ENCODE peak calls at places on chromosome 1, in eight cellular contexts. One of them, this sample, is unnamed. For H3K4me1, the result is how much of the 10 kb centered on the place peaks cover.

GRCh38 chr1:32151319-32151787 is 28.1 kb upstream of the TXLNA start:
- DNase-seq in tibial nerve: no peak
- DNase-seq in neuronal stem cell: no peak
- DNase-seq in DND-41: no peak
- DNase-seq in ovary: no peak
- DNase-seq in CD8-positive, alpha-beta T cell: no peak
- DNase-seq in body of pancreas: no peak
- DNase-seq in cardiac muscle cell: peak
- DNase-seq in this sample: peak

GRCh38 chr1:34199927-34200326 is 23.2 kb downstream of the C1orf94 start:
- DNase-seq in neuronal stem cell: no peak
- DNase-seq in cardiac muscle cell: no peak
- DNase-seq in tibial nerve: no peak
- DNase-seq in body of pancreas: no peak
- DNase-seq in DND-41: no peak
- DNase-seq in CD8-positive, alpha-beta T cell: no peak
- DNase-seq in ovary: no peak
- DNase-seq in this sample: no peak

GRCh38 chr1:117396074-117396473 is 28.8 kb downstream of the MAN1A2 start:
- DNase-seq in cardiac muscle cell: no peak
- DNase-seq in DND-41: no peak
- DNase-seq in tibial nerve: no peak
- DNase-seq in body of pancreas: no peak
- DNase-seq in CD8-positive, alpha-beta T cell: no peak
- DNase-seq in ovary: no peak
- DNase-seq in neuronal stem cell: no peak
- DNase-seq in this sample: no peak

GRCh38 chr1:223230161-223230881 is 87.3 kb upstream of the TLR5 start:
- DNase-seq in cardiac muscle cell: no peak
- DNase-seq in CD8-positive, alpha-beta T cell: peak
- DNase-seq in neuronal stem cell: no peak
- DNase-seq in tibial nerve: no peak
- DNase-seq in DND-41: peak
- DNase-seq in body of pancreas: no peak
- DNase-seq in ovary: no peak
- DNase-seq in this sample: peak

GRCh38 chr1:8152731-8153702 is 126.9 kb upstream of the ERRFI1 start:
- DNase-seq in DND-41: peak
- DNase-seq in neuronal stem cell: no peak
- DNase-seq in tibial nerve: no peak
- DNase-seq in CD8-positive, alpha-beta T cell: peak
- DNase-seq in ovary: no peak
- DNase-seq in body of pancreas: no peak
- DNase-seq in cardiac muscle cell: no peak
- DNase-seq in this sample: no peak

GRCh38 chr1:155218854-155219591 is 10.5 kb downstream of the MTX1 start:
- DNase-seq in neuronal stem cell: no peak
- DNase-seq in ovary: no peak
- DNase-seq in cardiac muscle cell: peak
- DNase-seq in CD8-positive, alpha-beta T cell: no peak
- DNase-seq in body of pancreas: peak
- DNase-seq in DND-41: peak
- DNase-seq in tibial nerve: peak
- DNase-seq in this sample: peak

GRCh38 chr1:121586369-121587229 is 401.8 kb downstream of the SRGAP2C start:
- DNase-seq in DND-41: peak
- DNase-seq in ovary: no peak
- DNase-seq in body of pancreas: peak
- DNase-seq in CD8-positive, alpha-beta T cell: peak
- DNase-seq in cardiac muscle cell: no peak
- DNase-seq in tibial nerve: no peak
- DNase-seq in neuronal stem cell: no peak
- DNase-seq in this sample: no peak

GRCh38 chr1:170044187-170044586 is 30.3 kb downstream of the KIFAP3 start:
- DNase-seq in DND-41: no peak
- DNase-seq in neuronal stem cell: no peak
- DNase-seq in tibial nerve: no peak
- DNase-seq in CD8-positive, alpha-beta T cell: no peak
- DNase-seq in ovary: no peak
- DNase-seq in cardiac muscle cell: no peak
- DNase-seq in body of pancreas: no peak
- DNase-seq in this sample: no peak

GRCh38 chr1:104933846-104934245 is 1184.1 kb downstream of the AMY1C start:
- DNase-seq in DND-41: no peak
- DNase-seq in body of pancreas: no peak
- DNase-seq in ovary: no peak
- DNase-seq in neuronal stem cell: no peak
- DNase-seq in tibial nerve: no peak
- DNase-seq in CD8-positive, alpha-beta T cell: no peak
- DNase-seq in cardiac muscle cell: no peak
- DNase-seq in this sample: no peak

GRCh38 chr1:119372493-119373086 is 4.0 kb downstream of the HAO2 start:
- DNase-seq in ovary: no peak
- DNase-seq in DND-41: no peak
- DNase-seq in neuronal stem cell: peak
- DNase-seq in cardiac muscle cell: peak
- DNase-seq in tibial nerve: no peak
- DNase-seq in CD8-positive, alpha-beta T cell: no peak
- DNase-seq in body of pancreas: peak
- DNase-seq in this sample: no peak

DNA sequence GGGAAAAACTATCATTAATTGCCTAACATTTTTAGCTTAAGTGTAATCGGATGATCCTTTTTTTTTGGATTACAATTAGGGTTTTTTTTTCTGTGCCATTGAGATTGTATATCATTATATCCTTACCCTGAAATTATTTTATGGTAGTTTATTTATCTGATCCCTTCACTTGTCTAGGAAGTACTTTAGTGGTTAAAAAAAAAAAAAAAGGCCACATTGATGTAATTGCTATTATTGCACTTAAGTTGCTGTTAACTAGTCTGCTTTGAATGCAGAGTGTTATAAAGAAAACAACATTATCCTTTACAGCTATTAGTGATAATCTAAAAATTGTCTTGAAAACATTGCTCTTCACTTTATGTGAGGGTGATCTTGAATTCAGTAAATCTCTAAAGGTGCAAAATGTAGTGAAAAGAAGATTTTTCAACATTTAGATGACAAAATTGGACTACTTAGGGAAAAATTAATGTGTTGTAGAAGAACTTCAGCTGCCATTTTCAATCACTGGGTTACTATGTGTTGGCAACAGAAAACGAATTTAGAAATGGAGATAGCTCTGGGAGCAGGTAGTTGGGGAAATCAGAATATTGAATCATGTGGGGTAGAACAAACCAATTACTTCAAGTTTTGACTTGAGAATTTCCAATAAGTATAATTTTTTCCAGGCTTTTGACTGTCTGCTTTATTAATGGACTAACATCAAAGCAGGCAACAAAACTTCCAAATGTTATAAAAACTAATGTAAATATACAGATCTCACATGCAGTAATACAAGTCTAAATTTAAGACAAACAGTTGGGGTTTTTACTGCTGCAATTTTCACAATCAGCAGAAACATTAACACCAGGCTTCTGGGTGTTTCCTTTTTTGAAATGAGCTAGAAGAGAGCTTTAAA is 5.0 kb downstream of the ADGRL2 start:
- DNase-seq in ovary: no peak
- DNase-seq in tibial nerve: no peak
- DNase-seq in neuronal stem cell: no peak
- DNase-seq in cardiac muscle cell: no peak
- DNase-seq in body of pancreas: no peak
- DNase-seq in DND-41: no peak
- DNase-seq in CD8-positive, alpha-beta T cell: no peak
- DNase-seq in this sample: no peak
- H3K27ac ChIP-seq in ovary: no peak
- H3K27ac ChIP-seq in tibial nerve: no peak
- H3K27ac ChIP-seq in neuronal stem cell: no peak
- H3K27ac ChIP-seq in cardiac muscle cell: peak
- H3K27ac ChIP-seq in body of pancreas: no peak
- H3K27ac ChIP-seq in DND-41: no peak
- H3K27ac ChIP-seq in CD8-positive, alpha-beta T cell: no peak
- H3K27ac ChIP-seq in this sample: no peak

DNA sequence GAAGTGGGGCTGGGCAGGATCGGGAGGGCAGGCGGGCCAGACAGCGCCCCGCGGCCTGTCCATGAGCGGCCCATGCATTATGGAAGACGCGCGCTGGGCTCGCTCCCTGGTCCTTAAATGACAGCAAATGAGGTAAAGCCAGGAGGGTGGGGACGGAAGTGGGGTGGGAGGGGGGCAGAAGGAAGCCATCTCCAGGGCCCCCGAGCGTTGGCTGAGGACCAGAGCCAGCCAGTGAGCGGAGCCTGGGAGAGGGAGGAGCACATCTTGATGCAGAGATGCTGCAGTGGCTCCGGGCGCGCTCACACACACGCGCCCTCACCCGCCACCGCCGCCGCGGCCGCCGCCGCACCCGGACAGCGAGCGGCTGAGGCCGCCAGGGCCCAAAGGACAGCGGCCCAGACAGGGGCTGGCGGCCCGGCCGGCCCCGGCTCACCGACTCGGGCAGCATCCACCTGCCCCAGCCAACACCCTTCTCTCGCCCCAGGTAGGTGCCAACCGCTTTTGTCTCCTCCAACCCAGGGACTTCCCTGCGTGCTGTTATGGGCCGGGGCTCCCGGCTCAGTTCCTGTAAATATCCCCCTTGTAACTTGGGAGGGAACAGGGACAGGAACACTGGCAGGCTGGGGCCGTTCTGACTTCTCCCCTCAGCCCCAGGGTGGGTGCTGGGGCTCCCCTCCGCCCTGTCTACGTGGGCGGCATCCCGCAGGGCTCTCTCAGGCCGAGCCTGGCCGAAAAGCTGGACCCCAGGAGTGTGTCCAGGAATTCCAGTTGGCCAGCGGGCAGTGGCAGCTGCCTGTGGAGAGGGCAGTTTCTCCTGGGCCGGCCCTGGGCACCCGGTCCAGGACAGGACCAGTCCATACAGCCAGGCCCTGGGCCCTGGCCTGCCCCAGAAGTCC is at the start of gene CNTN2:
- DNase-seq in neuronal stem cell: no peak
- DNase-seq in ovary: no peak
- DNase-seq in cardiac muscle cell: peak
- DNase-seq in tibial nerve: no peak
- DNase-seq in DND-41: no peak
- DNase-seq in body of pancreas: no peak
- DNase-seq in CD8-positive, alpha-beta T cell: no peak
- DNase-seq in this sample: no peak
- H3K4me1 ChIP-seq in neuronal stem cell: under half
- H3K4me1 ChIP-seq in ovary: under half
- H3K4me1 ChIP-seq in cardiac muscle cell: under half
- H3K4me1 ChIP-seq in tibial nerve: under half
- H3K4me1 ChIP-seq in DND-41: under half
- H3K4me1 ChIP-seq in body of pancreas: under half
- H3K4me1 ChIP-seq in CD8-positive, alpha-beta T cell: under half
- H3K4me1 ChIP-seq in this sample: under half

DNA sequence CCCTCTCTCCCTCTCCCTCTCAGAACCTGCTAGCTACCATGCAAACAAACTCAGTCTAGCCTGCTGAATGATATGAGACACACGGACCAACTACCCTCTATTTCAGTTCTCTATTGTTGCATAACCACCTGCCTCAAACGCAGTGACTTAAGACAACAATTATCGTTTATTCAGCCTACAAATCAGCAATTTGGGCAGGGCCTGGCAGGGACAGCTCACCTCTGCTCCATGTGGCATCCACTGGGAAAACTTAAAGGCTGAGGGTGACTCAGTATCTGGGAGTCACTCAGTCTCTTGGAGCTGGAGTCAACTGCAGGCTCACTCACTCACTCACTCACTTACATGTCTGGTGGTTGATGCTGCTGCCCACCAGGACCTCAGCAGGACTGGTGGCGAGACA is 121.3 kb downstream of the SEC16B start:
- DNase-seq in CD8-positive, alpha-beta T cell: no peak
- DNase-seq in neuronal stem cell: no peak
- DNase-seq in tibial nerve: no peak
- DNase-seq in DND-41: no peak
- DNase-seq in body of pancreas: no peak
- DNase-seq in cardiac muscle cell: no peak
- DNase-seq in ovary: no peak
- DNase-seq in this sample: no peak
- H3K27ac ChIP-seq in CD8-positive, alpha-beta T cell: no peak
- H3K27ac ChIP-seq in neuronal stem cell: no peak
- H3K27ac ChIP-seq in tibial nerve: no peak
- H3K27ac ChIP-seq in DND-41: no peak
- H3K27ac ChIP-seq in body of pancreas: no peak
- H3K27ac ChIP-seq in cardiac muscle cell: no peak
- H3K27ac ChIP-seq in ovary: no peak
- H3K27ac ChIP-seq in this sample: no peak

GRCh38 chr1:80989455-80989854 is 811.3 kb upstream of the ADGRL2 start:
- DNase-seq in cardiac muscle cell: no peak
- DNase-seq in DND-41: no peak
- DNase-seq in CD8-positive, alpha-beta T cell: no peak
- DNase-seq in neuronal stem cell: no peak
- DNase-seq in tibial nerve: no peak
- DNase-seq in ovary: no peak
- DNase-seq in body of pancreas: no peak
- DNase-seq in this sample: no peak
- H3K4me1 ChIP-seq in cardiac muscle cell: under half
- H3K4me1 ChIP-seq in DND-41: under half
- H3K4me1 ChIP-seq in CD8-positive, alpha-beta T cell: under half
- H3K4me1 ChIP-seq in neuronal stem cell: under half
- H3K4me1 ChIP-seq in tibial nerve: under half
- H3K4me1 ChIP-seq in ovary: under half
- H3K4me1 ChIP-seq in body of pancreas: under half
- H3K4me1 ChIP-seq in this sample: under half

GRCh38 chr1:11058026-11058425 is 1.8 kb downstream of the SRM start:
- DNase-seq in ovary: no peak
- DNase-seq in DND-41: no peak
- DNase-seq in body of pancreas: no peak
- DNase-seq in cardiac muscle cell: no peak
- DNase-seq in tibial nerve: no peak
- DNase-seq in CD8-positive, alpha-beta T cell: no peak
- DNase-seq in neuronal stem cell: no peak
- DNase-seq in this sample: peak

GRCh38 chr1:11059166-11059989 is 440 bp downstream of the SRM start:
- DNase-seq in body of pancreas: peak
- DNase-seq in DND-41: peak
- DNase-seq in ovary: no peak
- DNase-seq in CD8-positive, alpha-beta T cell: no peak
- DNase-seq in neuronal stem cell: no peak
- DNase-seq in tibial nerve: no peak
- DNase-seq in cardiac muscle cell: no peak
- DNase-seq in this sample: peak

GRCh38 chr1:11059990-11060948 is at the start of gene SRM:
- DNase-seq in body of pancreas: peak
- DNase-seq in DND-41: peak
- DNase-seq in tibial nerve: peak
- DNase-seq in neuronal stem cell: peak
- DNase-seq in cardiac muscle cell: peak
- DNase-seq in CD8-positive, alpha-beta T cell: peak
- DNase-seq in ovary: peak
- DNase-seq in this sample: peak

GRCh38 chr1:11057477-11057876 is 2.3 kb downstream of the SRM start:
- DNase-seq in ovary: no peak
- DNase-seq in body of pancreas: no peak
- DNase-seq in tibial nerve: no peak
- DNase-seq in neuronal stem cell: no peak
- DNase-seq in CD8-positive, alpha-beta T cell: no peak
- DNase-seq in DND-41: no peak
- DNase-seq in cardiac muscle cell: no peak
- DNase-seq in this sample: no peak

GRCh38 chr1:11058595-11059165 is 1.1 kb downstream of the SRM start:
- DNase-seq in DND-41: no peak
- DNase-seq in CD8-positive, alpha-beta T cell: no peak
- DNase-seq in tibial nerve: no peak
- DNase-seq in body of pancreas: peak
- DNase-seq in neuronal stem cell: no peak
- DNase-seq in ovary: no peak
- DNase-seq in cardiac muscle cell: no peak
- DNase-seq in this sample: peak
- H3K27ac ChIP-seq in DND-41: peak
- H3K27ac ChIP-seq in CD8-positive, alpha-beta T cell: peak
- H3K27ac ChIP-seq in tibial nerve: peak
- H3K27ac ChIP-seq in body of pancreas: peak
- H3K27ac ChIP-seq in neuronal stem cell: no peak
- H3K27ac ChIP-seq in ovary: peak
- H3K27ac ChIP-seq in cardiac muscle cell: no peak
- H3K27ac ChIP-seq in this sample: peak